ENCODE peak calls at places on chromosome 11, in eight cellular contexts. One of them, this sample, is unnamed.

GRCh38 chr11:35678471-35678870 is 15.9 kb downstream of the TRIM44 start:
- DNase-seq in brain microvascular endothelial cell: no peak
- DNase-seq in psoas muscle: no peak
- DNase-seq in SK-N-SH: no peak
- DNase-seq in astrocyte of the spinal cord: no peak
- DNase-seq in pancreas: no peak
- DNase-seq in sigmoid colon: no peak
- DNase-seq in heart right ventricle: no peak
- DNase-seq in this sample: no peak

GRCh38 chr11:36449566-36450390 is 60.3 kb downstream of the TRAF6 start:
- DNase-seq in brain microvascular endothelial cell: no peak
- DNase-seq in SK-N-SH: no peak
- DNase-seq in pancreas: no peak
- DNase-seq in psoas muscle: no peak
- DNase-seq in heart right ventricle: no peak
- DNase-seq in sigmoid colon: no peak
- DNase-seq in astrocyte of the spinal cord: peak
- DNase-seq in this sample: peak

GRCh38 chr11:129333873-129334272 is 41.8 kb upstream of the BARX2 start:
- DNase-seq in heart right ventricle: no peak
- DNase-seq in astrocyte of the spinal cord: no peak
- DNase-seq in pancreas: no peak
- DNase-seq in sigmoid colon: no peak
- DNase-seq in psoas muscle: no peak
- DNase-seq in brain microvascular endothelial cell: no peak
- DNase-seq in SK-N-SH: no peak
- DNase-seq in this sample: no peak

GRCh38 chr11:60282291-60282690 is 1.8 kb downstream of the MS4A4A start:
- DNase-seq in heart right ventricle: no peak
- DNase-seq in brain microvascular endothelial cell: no peak
- DNase-seq in sigmoid colon: no peak
- DNase-seq in pancreas: no peak
- DNase-seq in SK-N-SH: no peak
- DNase-seq in psoas muscle: no peak
- DNase-seq in astrocyte of the spinal cord: no peak
- DNase-seq in this sample: no peak

GRCh38 chr11:38593649-38594048 is 1995.6 kb upstream of the RAG2 start:
- DNase-seq in astrocyte of the spinal cord: peak
- DNase-seq in sigmoid colon: no peak
- DNase-seq in brain microvascular endothelial cell: no peak
- DNase-seq in heart right ventricle: no peak
- DNase-seq in SK-N-SH: no peak
- DNase-seq in psoas muscle: no peak
- DNase-seq in pancreas: no peak
- DNase-seq in this sample: no peak

GRCh38 chr11:60791534-60791933 is 6.4 kb downstream of the MS4A10 start:
- DNase-seq in astrocyte of the spinal cord: no peak
- DNase-seq in heart right ventricle: no peak
- DNase-seq in sigmoid colon: no peak
- DNase-seq in psoas muscle: no peak
- DNase-seq in pancreas: no peak
- DNase-seq in SK-N-SH: no peak
- DNase-seq in brain microvascular endothelial cell: no peak
- DNase-seq in this sample: no peak

GRCh38 chr11:46363031-46363407 is 15.8 kb downstream of the DGKZ start:
- DNase-seq in astrocyte of the spinal cord: peak
- DNase-seq in SK-N-SH: peak
- DNase-seq in sigmoid colon: no peak
- DNase-seq in heart right ventricle: peak
- DNase-seq in psoas muscle: peak
- DNase-seq in brain microvascular endothelial cell: peak
- DNase-seq in pancreas: no peak
- DNase-seq in this sample: peak

GRCh38 chr11:76074178-76075112 is 131.9 kb downstream of the WNT11 start:
- DNase-seq in SK-N-SH: no peak
- DNase-seq in sigmoid colon: no peak
- DNase-seq in astrocyte of the spinal cord: peak
- DNase-seq in psoas muscle: no peak
- DNase-seq in brain microvascular endothelial cell: peak
- DNase-seq in heart right ventricle: no peak
- DNase-seq in pancreas: no peak
- DNase-seq in this sample: no peak

GRCh38 chr11:1825039-1825740 is 9.6 kb upstream of the SYT8 start:
- DNase-seq in pancreas: peak
- DNase-seq in brain microvascular endothelial cell: no peak
- DNase-seq in astrocyte of the spinal cord: no peak
- DNase-seq in sigmoid colon: no peak
- DNase-seq in psoas muscle: peak
- DNase-seq in heart right ventricle: no peak
- DNase-seq in SK-N-SH: no peak
- DNase-seq in this sample: no peak

GRCh38 chr11:78789365-78789764 is 214.7 kb upstream of the NARS2 start:
- DNase-seq in SK-N-SH: no peak
- DNase-seq in brain microvascular endothelial cell: no peak
- DNase-seq in astrocyte of the spinal cord: no peak
- DNase-seq in pancreas: no peak
- DNase-seq in heart right ventricle: no peak
- DNase-seq in psoas muscle: no peak
- DNase-seq in sigmoid colon: no peak
- DNase-seq in this sample: no peak

GRCh38 chr11:71527576-71528210 is 626 bp downstream of the KRTAP5-7 start:
- DNase-seq in sigmoid colon: no peak
- DNase-seq in astrocyte of the spinal cord: no peak
- DNase-seq in SK-N-SH: no peak
- DNase-seq in brain microvascular endothelial cell: no peak
- DNase-seq in heart right ventricle: no peak
- DNase-seq in pancreas: no peak
- DNase-seq in psoas muscle: no peak
- DNase-seq in this sample: no peak

GRCh38 chr11:67667490-67668190 is 6.8 kb downstream of the ALDH3B2 start:
- DNase-seq in brain microvascular endothelial cell: no peak
- DNase-seq in SK-N-SH: peak
- DNase-seq in pancreas: peak
- DNase-seq in sigmoid colon: no peak
- DNase-seq in psoas muscle: no peak
- DNase-seq in heart right ventricle: no peak
- DNase-seq in astrocyte of the spinal cord: no peak
- DNase-seq in this sample: no peak

GRCh38 chr11:62502030-62502730 is 44.4 kb downstream of the AHNAK start:
- DNase-seq in sigmoid colon: no peak
- DNase-seq in SK-N-SH: no peak
- DNase-seq in brain microvascular endothelial cell: no peak
- DNase-seq in astrocyte of the spinal cord: no peak
- DNase-seq in pancreas: no peak
- DNase-seq in psoas muscle: no peak
- DNase-seq in heart right ventricle: no peak
- DNase-seq in this sample: no peak

GRCh38 chr11:31069447-31070205 is 299.9 kb downstream of the DCDC1 start:
- DNase-seq in brain microvascular endothelial cell: no peak
- DNase-seq in SK-N-SH: no peak
- DNase-seq in heart right ventricle: no peak
- DNase-seq in astrocyte of the spinal cord: peak
- DNase-seq in sigmoid colon: no peak
- DNase-seq in pancreas: no peak
- DNase-seq in psoas muscle: no peak
- DNase-seq in this sample: no peak

GRCh38 chr11:2310786-2311455 is 9.1 kb downstream of the TSPAN32 start:
- DNase-seq in psoas muscle: no peak
- DNase-seq in brain microvascular endothelial cell: no peak
- DNase-seq in pancreas: peak
- DNase-seq in astrocyte of the spinal cord: no peak
- DNase-seq in sigmoid colon: peak
- DNase-seq in SK-N-SH: no peak
- DNase-seq in heart right ventricle: no peak
- DNase-seq in this sample: no peak

GRCh38 chr11:97740783-97741151 is 1280.0 kb upstream of the CNTN5 start:
- DNase-seq in brain microvascular endothelial cell: no peak
- DNase-seq in psoas muscle: no peak
- DNase-seq in SK-N-SH: peak
- DNase-seq in heart right ventricle: no peak
- DNase-seq in sigmoid colon: no peak
- DNase-seq in pancreas: no peak
- DNase-seq in astrocyte of the spinal cord: no peak
- DNase-seq in this sample: no peak

GRCh38 chr11:45942381-45942780 is 19.9 kb downstream of the LARGE2 start:
- DNase-seq in pancreas: no peak
- DNase-seq in heart right ventricle: no peak
- DNase-seq in sigmoid colon: no peak
- DNase-seq in astrocyte of the spinal cord: no peak
- DNase-seq in psoas muscle: no peak
- DNase-seq in brain microvascular endothelial cell: no peak
- DNase-seq in SK-N-SH: no peak
- DNase-seq in this sample: no peak

GRCh38 chr11:105189586-105189985 is 50.0 kb upstream of the CARD18 start:
- DNase-seq in astrocyte of the spinal cord: no peak
- DNase-seq in brain microvascular endothelial cell: no peak
- DNase-seq in pancreas: no peak
- DNase-seq in psoas muscle: no peak
- DNase-seq in SK-N-SH: no peak
- DNase-seq in sigmoid colon: no peak
- DNase-seq in heart right ventricle: no peak
- DNase-seq in this sample: no peak

GRCh38 chr11:2788751-2789140 is 89.0 kb upstream of the KCNQ1OT1 start:
- DNase-seq in pancreas: peak
- DNase-seq in astrocyte of the spinal cord: no peak
- DNase-seq in sigmoid colon: no peak
- DNase-seq in heart right ventricle: peak
- DNase-seq in brain microvascular endothelial cell: no peak
- DNase-seq in SK-N-SH: no peak
- DNase-seq in psoas muscle: peak
- DNase-seq in this sample: peak

GRCh38 chr11:96969251-96969650 is 579.4 kb downstream of the JRKL start:
- DNase-seq in heart right ventricle: no peak
- DNase-seq in psoas muscle: no peak
- DNase-seq in astrocyte of the spinal cord: peak
- DNase-seq in sigmoid colon: no peak
- DNase-seq in brain microvascular endothelial cell: no peak
- DNase-seq in SK-N-SH: no peak
- DNase-seq in pancreas: no peak
- DNase-seq in this sample: no peak

GRCh38 chr11:125179895-125180294 is 15.3 kb downstream of the PKNOX2 start:
- DNase-seq in pancreas: no peak
- DNase-seq in SK-N-SH: no peak
- DNase-seq in psoas muscle: no peak
- DNase-seq in heart right ventricle: no peak
- DNase-seq in sigmoid colon: no peak
- DNase-seq in astrocyte of the spinal cord: no peak
- DNase-seq in brain microvascular endothelial cell: no peak
- DNase-seq in this sample: no peak

GRCh38 chr11:77191429-77191822 is 63.4 kb downstream of the MYO7A start:
- DNase-seq in brain microvascular endothelial cell: no peak
- DNase-seq in psoas muscle: no peak
- DNase-seq in sigmoid colon: no peak
- DNase-seq in heart right ventricle: no peak
- DNase-seq in astrocyte of the spinal cord: no peak
- DNase-seq in pancreas: peak
- DNase-seq in SK-N-SH: no peak
- DNase-seq in this sample: no peak
- H3K4me3 ChIP-seq in brain microvascular endothelial cell: no peak
- H3K4me3 ChIP-seq in psoas muscle: no peak
- H3K4me3 ChIP-seq in sigmoid colon: no peak
- H3K4me3 ChIP-seq in heart right ventricle: no peak
- H3K4me3 ChIP-seq in astrocyte of the spinal cord: no peak
- H3K4me3 ChIP-seq in pancreas: no peak
- H3K4me3 ChIP-seq in SK-N-SH: no peak
- H3K4me3 ChIP-seq in this sample: no peak

GRCh38 chr11:114397349-114397982 is 2.8 kb downstream of the C11orf71 start:
- DNase-seq in brain microvascular endothelial cell: no peak
- DNase-seq in sigmoid colon: no peak
- DNase-seq in pancreas: no peak
- DNase-seq in psoas muscle: no peak
- DNase-seq in heart right ventricle: no peak
- DNase-seq in astrocyte of the spinal cord: no peak
- DNase-seq in SK-N-SH: no peak
- DNase-seq in this sample: no peak

GRCh38 chr11:114392735-114393667 is 7.3 kb downstream of the C11orf71 start:
- DNase-seq in pancreas: no peak
- DNase-seq in SK-N-SH: no peak
- DNase-seq in brain microvascular endothelial cell: no peak
- DNase-seq in heart right ventricle: no peak
- DNase-seq in astrocyte of the spinal cord: no peak
- DNase-seq in psoas muscle: no peak
- DNase-seq in sigmoid colon: no peak
- DNase-seq in this sample: no peak

GRCh38 chr11:114398303-114398920 is 1.9 kb downstream of the C11orf71 start:
- DNase-seq in SK-N-SH: no peak
- DNase-seq in brain microvascular endothelial cell: no peak
- DNase-seq in astrocyte of the spinal cord: no peak
- DNase-seq in heart right ventricle: no peak
- DNase-seq in pancreas: no peak
- DNase-seq in sigmoid colon: no peak
- DNase-seq in psoas muscle: no peak
- DNase-seq in this sample: no peak

GRCh38 chr11:114399490-114399889 is 821 bp downstream of the C11orf71 start:
- DNase-seq in SK-N-SH: peak
- DNase-seq in heart right ventricle: no peak
- DNase-seq in sigmoid colon: no peak
- DNase-seq in psoas muscle: no peak
- DNase-seq in pancreas: no peak
- DNase-seq in brain microvascular endothelial cell: no peak
- DNase-seq in astrocyte of the spinal cord: no peak
- DNase-seq in this sample: no peak

DNA sequence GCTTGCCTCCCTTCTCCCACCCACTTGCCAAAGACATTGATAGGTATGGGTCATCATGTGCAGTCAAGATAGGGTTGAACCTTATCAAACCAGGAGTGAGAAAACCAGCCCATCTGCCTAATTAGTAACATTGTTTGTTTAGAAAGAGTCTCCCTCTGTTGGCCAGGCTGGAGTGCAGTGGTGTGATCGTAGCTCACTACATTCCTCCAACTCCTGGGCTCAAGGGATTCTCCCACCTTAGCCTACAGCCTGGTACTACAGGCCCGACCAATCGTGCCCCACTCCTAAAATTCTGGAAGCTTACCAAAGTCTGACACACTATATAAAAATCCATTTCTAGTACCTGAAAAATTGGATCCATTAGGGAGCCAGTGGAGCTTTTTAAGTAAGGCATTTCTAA is 4.5 kb downstream of the C11orf71 start:
- DNase-seq in brain microvascular endothelial cell: no peak
- DNase-seq in psoas muscle: no peak
- DNase-seq in heart right ventricle: no peak
- DNase-seq in sigmoid colon: no peak
- DNase-seq in SK-N-SH: no peak
- DNase-seq in pancreas: no peak
- DNase-seq in astrocyte of the spinal cord: no peak
- DNase-seq in this sample: no peak
- TF ChIP-seq CTCF in brain microvascular endothelial cell: peak
- TF ChIP-seq CTCF in psoas muscle: peak
- TF ChIP-seq CTCF in heart right ventricle: no peak
- TF ChIP-seq CTCF in sigmoid colon: no peak
- TF ChIP-seq CTCF in SK-N-SH: peak
- TF ChIP-seq CTCF in pancreas: no peak
- TF ChIP-seq CTCF in astrocyte of the spinal cord: peak
- TF ChIP-seq CTCF in this sample: no peak

GRCh38 chr11:210122-210802 is 2.8 kb downstream of the RIC8A start:
- DNase-seq in psoas muscle: no peak
- DNase-seq in SK-N-SH: no peak
- DNase-seq in heart right ventricle: peak
- DNase-seq in sigmoid colon: peak
- DNase-seq in pancreas: no peak
- DNase-seq in astrocyte of the spinal cord: peak
- DNase-seq in brain microvascular endothelial cell: peak
- DNase-seq in this sample: no peak
- H3K4me3 ChIP-seq in psoas muscle: peak
- H3K4me3 ChIP-seq in SK-N-SH: peak
- H3K4me3 ChIP-seq in heart right ventricle: no peak
- H3K4me3 ChIP-seq in sigmoid colon: peak
- H3K4me3 ChIP-seq in pancreas: no peak
- H3K4me3 ChIP-seq in astrocyte of the spinal cord: peak
- H3K4me3 ChIP-seq in brain microvascular endothelial cell: peak
- H3K4me3 ChIP-seq in this sample: no peak

GRCh38 chr11:65530157-65530496 is 5.2 kb downstream of the SCYL1 start:
- DNase-seq in pancreas: no peak
- DNase-seq in brain microvascular endothelial cell: no peak
- DNase-seq in astrocyte of the spinal cord: no peak
- DNase-seq in heart right ventricle: no peak
- DNase-seq in SK-N-SH: peak
- DNase-seq in sigmoid colon: no peak
- DNase-seq in psoas muscle: no peak
- DNase-seq in this sample: no peak
- TF ChIP-seq CTCF in pancreas: no peak
- TF ChIP-seq CTCF in brain microvascular endothelial cell: peak
- TF ChIP-seq CTCF in astrocyte of the spinal cord: peak
- TF ChIP-seq CTCF in heart right ventricle: peak
- TF ChIP-seq CTCF in SK-N-SH: peak
- TF ChIP-seq CTCF in sigmoid colon: no peak
- TF ChIP-seq CTCF in psoas muscle: no peak
- TF ChIP-seq CTCF in this sample: peak